ENCODE peak calls at places on chromosomes 4 and X, in ten cellular contexts. S is PC-3; L is neural crest cell; W is GM13976; N is IMR-90; B is stomach; O is left lung; T is activated CD8-positive, alpha-beta T cell treated with anti-CD3 and anti-CD28 coated beads for 36 hours; Z is upper lobe of right lung; U is A549. X is an unnamed sample.

GRCh38 chr4:108163352-108163751 is 5.4 kb downstream of the LEF1 start:
- DNase-seq in N (no peak), Z (no peak), B (no peak), O (no peak), W (no peak), L (no peak), U (no peak), S (no peak), T (no peak), X (no peak)

GRCh38 chr4:143700060-143700419 is 435 bp downstream of the FREM3 start:
- DNase-seq in O (peak), L (no peak), B (no peak), U (no peak), Z (peak), N (no peak), S (no peak), T (peak), W (peak), X (no peak)

GRCh38 chrX:67543818-67544217 is at the start of gene AR:
- DNase-seq in U (peak), T (no peak), N (peak), S (no peak), O (peak), Z (peak), B (peak), L (peak), W (no peak), X (peak)

GRCh38 chr4:149120331-149121014 is 678.3 kb upstream of the NR3C2 start:
- DNase-seq in T (no peak), N (peak), L (no peak), O (no peak), Z (no peak), U (no peak), B (no peak), W (no peak), S (no peak), X (no peak)

GRCh38 chr4:173707658-173708415 is 177.8 kb upstream of the HAND2 start:
- DNase-seq in O (no peak), T (no peak), B (no peak), S (no peak), Z (no peak), W (no peak), N (no peak), L (no peak), U (no peak), X (no peak)

GRCh38 chr4:131764730-131765129 is 1384.4 kb upstream of the PCDH10 start:
- DNase-seq in U (no peak), T (no peak), N (no peak), O (peak), W (peak), B (no peak), S (no peak), Z (no peak), L (no peak), X (peak)

GRCh38 chrX:9650091-9650490 is 115.6 kb downstream of the GPR143 start:
- DNase-seq in T (no peak), Z (no peak), L (no peak), W (no peak), S (no peak), N (no peak), O (no peak), U (no peak), B (no peak), X (no peak)

GRCh38 chr4:19213388-19213787 is 1038.3 kb upstream of the SLIT2 start:
- DNase-seq in B (no peak), L (no peak), S (no peak), T (no peak), N (peak), W (no peak), O (no peak), U (no peak), Z (no peak), X (no peak)

GRCh38 chr4:105674011-105674410 is 34.5 kb downstream of the INTS12 start:
- DNase-seq in B (no peak), T (no peak), L (no peak), N (no peak), O (no peak), Z (no peak), W (no peak), U (no peak), S (peak), X (no peak)

GRCh38 chrX:103442536-103442901 is 66.2 kb downstream of the BEX3 start:
- DNase-seq in W (no peak), B (no peak), S (no peak), L (no peak), Z (no peak), U (no peak), O (no peak), N (peak), T (no peak), X (no peak)

GRCh38 chr4:38529189-38530115 is 134.5 kb upstream of the KLF3 start:
- DNase-seq in S (peak), N (no peak), Z (peak), U (no peak), W (peak), B (peak), T (peak), L (no peak), O (no peak), X (no peak)

GRCh38 chr4:123838426-123838825 is 441.8 kb downstream of the SPRY1 start:
- DNase-seq in S (peak), N (no peak), U (no peak), O (no peak), W (no peak), L (no peak), Z (no peak), T (no peak), B (no peak), X (no peak)

GRCh38 chr4:54384563-54384962 is 155.5 kb downstream of the PDGFRA start:
- DNase-seq in U (no peak), B (peak), W (no peak), L (no peak), S (peak), T (peak), N (peak), O (no peak), Z (no peak), X (no peak)

GRCh38 chrX:37998586-37999267 is 7.6 kb upstream of the SYTL5 start:
- DNase-seq in B (no peak), W (no peak), U (peak), T (no peak), Z (no peak), O (no peak), S (peak), L (no peak), N (peak), X (no peak)

GRCh38 chr4:69549651-69550050 is 53.9 kb upstream of the UGT2B4 start:
- DNase-seq in N (no peak), L (no peak), S (no peak), O (no peak), B (no peak), U (no peak), Z (no peak), T (no peak), W (no peak), X (no peak)

GRCh38 chr4:98929341-98930267 is 671 bp upstream of the EIF4E start:
- DNase-seq in W (peak), L (no peak), S (peak), Z (peak), O (peak), B (peak), U (peak), N (peak), T (peak), X (no peak)

GRCh38 chr4:142278171-142278570 is 567.9 kb downstream of the INPP4B start:
- DNase-seq in Z (no peak), S (no peak), B (no peak), O (no peak), N (peak), T (no peak), L (no peak), W (no peak), U (no peak), X (no peak)

GRCh38 chr4:168028568-168028967 is 63.8 kb upstream of the ANXA10 start:
- DNase-seq in Z (no peak), O (no peak), L (no peak), N (peak), T (no peak), U (peak), W (no peak), S (peak), B (peak), X (no peak)

GRCh38 chrX:10755477-10756334 is 135.3 kb upstream of the MID1 start:
- DNase-seq in N (peak), L (no peak), S (no peak), B (no peak), Z (no peak), U (peak), W (no peak), O (no peak), T (no peak), X (no peak)

GRCh38 chr4:24015782-24016181 is 125.9 kb upstream of the PPARGC1A start:
- DNase-seq in S (no peak), W (no peak), U (no peak), O (no peak), N (no peak), T (no peak), B (no peak), Z (no peak), L (no peak), X (no peak)

GRCh38 chr4:10532155-10532554 is 74.9 kb upstream of the ZNF518B start:
- DNase-seq in O (no peak), B (no peak), W (no peak), S (no peak), N (no peak), Z (no peak), T (no peak), U (no peak), L (no peak), X (no peak)

GRCh38 chr4:113575391-113575790 is 186.1 kb downstream of the CAMK2D start:
- DNase-seq in T (no peak), O (no peak), S (no peak), L (no peak), W (no peak), B (no peak), N (peak), U (no peak), Z (no peak), X (no peak)

GRCh38 chr4:160233141-160233540 is 1130.3 kb downstream of the RAPGEF2 start:
- DNase-seq in Z (no peak), T (no peak), N (no peak), U (no peak), O (no peak), B (no peak), L (no peak), W (no peak), S (no peak), X (no peak)

GRCh38 chrX:97131886-97132285 is 248.2 kb downstream of the RPA4 start:
- DNase-seq in U (no peak), W (no peak), O (no peak), L (no peak), N (no peak), B (no peak), Z (no peak), S (no peak), T (no peak), X (no peak)

GRCh38 chr4:21948347-21949072 is at the start of gene KCNIP4:
- DNase-seq in L (peak), W (no peak), B (no peak), S (no peak), T (peak), U (no peak), O (peak), N (no peak), Z (peak), X (no peak)

GRCh38 chr4:24973471-24974251 is 57.1 kb downstream of the LGI2 start:
- DNase-seq in B (peak), U (peak), N (peak), W (no peak), L (no peak), O (peak), S (peak), Z (peak), T (no peak), X (no peak)

GRCh38 chr4:67886281-67886680 is 2.5 kb upstream of the TMPRSS11D start:
- DNase-seq in W (no peak), U (no peak), B (no peak), O (no peak), Z (no peak), S (peak), L (no peak), T (no peak), N (peak), X (no peak)

GRCh38 chr4:2867758-2868491 is 24.3 kb downstream of the ADD1 start:
- DNase-seq in Z (no peak), B (no peak), W (no peak), S (no peak), L (no peak), N (peak), O (no peak), U (no peak), T (no peak), X (no peak)

GRCh38 chrX:5681159-5681558 is 547.5 kb downstream of the NLGN4X start:
- DNase-seq in O (no peak), L (no peak), N (no peak), B (no peak), W (no peak), U (no peak), Z (no peak), T (no peak), S (peak), X (no peak)
- TF ChIP-seq CTCF in O (no peak), L (peak), N (no peak), B (no peak), W (peak), U (no peak), Z (no peak), T (no peak), S (no peak), X (peak)

DNA sequence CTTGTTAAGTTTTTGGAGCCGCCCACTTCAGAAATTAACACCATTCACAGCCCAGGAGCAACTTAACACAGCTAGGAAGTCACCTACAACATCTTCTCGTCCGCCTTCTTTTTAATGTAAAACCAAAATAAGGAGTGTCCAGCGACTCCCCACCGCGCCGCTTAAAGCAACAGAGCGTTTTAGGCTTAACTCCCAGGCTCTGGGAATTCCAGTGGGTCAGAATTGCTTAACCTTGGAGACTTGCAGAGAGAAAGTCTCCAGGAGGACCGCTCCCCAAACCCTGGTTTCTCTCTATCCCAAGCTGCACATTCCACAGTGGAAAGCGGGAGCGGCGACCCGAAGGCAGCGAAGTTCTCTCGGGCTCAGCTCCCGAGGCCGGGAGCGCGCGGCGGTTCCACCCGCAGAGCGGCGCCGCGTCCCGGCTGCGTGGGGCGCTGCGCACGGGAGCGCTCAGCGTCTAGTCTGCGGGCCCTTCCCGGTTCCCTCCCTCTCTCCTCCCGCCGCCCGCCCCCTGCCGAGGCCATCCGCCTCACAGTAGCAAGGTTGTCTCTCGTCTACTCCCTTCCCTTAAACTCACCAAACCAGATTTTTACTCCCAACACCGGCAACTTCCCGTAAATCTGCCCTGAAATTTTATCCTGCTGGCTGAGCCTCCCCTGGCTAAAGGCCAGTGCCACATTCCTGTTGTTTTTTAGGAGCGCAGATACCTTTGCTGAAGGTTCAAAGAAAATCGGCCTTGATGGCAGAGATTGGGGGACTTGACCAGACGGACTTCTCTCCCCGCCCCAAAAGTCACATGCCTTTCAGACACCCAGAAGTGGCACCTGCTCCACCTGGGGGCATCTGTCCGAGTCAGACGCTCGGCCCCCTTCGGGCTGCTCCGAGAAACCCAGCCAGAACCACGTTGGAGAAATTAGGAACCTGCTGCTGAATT is at the start of gene RBM47:
- DNase-seq in Z (peak), N (peak), B (peak), L (peak), T (peak), O (peak), W (peak), S (peak), U (no peak), X (no peak)
- TF ChIP-seq CTCF in Z (peak), N (peak), B (no peak), L (peak), T (no peak), O (no peak), W (no peak), S (no peak), U (peak), X (peak)

GRCh38 chrX:18931972-18932371 is 51.9 kb downstream of the PHKA2 start:
- DNase-seq in B (no peak), Z (no peak), S (peak), N (peak), T (peak), W (peak), U (peak), O (no peak), L (no peak), X (no peak)
- TF ChIP-seq CTCF in B (no peak), Z (peak), S (peak), N (peak), T (no peak), W (peak), U (peak), O (no peak), L (peak), X (peak)

GRCh38 chr4:112189754-112190153 is 41.8 kb upstream of the AP1AR start:
- DNase-seq in T (no peak), W (no peak), Z (no peak), L (no peak), N (peak), S (peak), O (no peak), U (no peak), B (no peak), X (no peak)
- TF ChIP-seq CTCF in T (no peak), W (no peak), Z (no peak), L (peak), N (peak), S (peak), O (no peak), U (peak), B (no peak), X (peak)

DNA sequence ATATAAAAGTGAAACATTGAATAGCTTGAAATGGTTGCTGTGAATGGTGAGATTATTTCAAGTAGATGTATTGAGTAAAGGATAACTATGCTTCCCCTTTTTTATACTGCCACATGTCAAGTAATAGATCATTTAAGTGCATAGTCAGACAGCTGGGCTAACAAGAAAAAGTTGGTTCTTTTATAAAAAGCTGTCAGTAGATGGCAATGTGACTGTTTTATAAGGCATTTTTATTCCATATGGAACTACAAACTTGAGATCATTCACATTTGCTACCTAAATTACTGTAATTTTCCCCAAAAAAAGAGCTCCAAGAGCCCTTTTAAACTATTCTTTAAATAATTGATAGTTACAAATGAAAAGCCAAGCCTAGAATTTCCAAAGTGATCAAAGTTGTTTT is 831.0 kb downstream of the C4orf33 start:
- DNase-seq in S (peak), U (no peak), N (no peak), B (no peak), O (no peak), W (no peak), T (no peak), Z (no peak), L (no peak), X (no peak)
- TF ChIP-seq CTCF in S (peak), U (peak), N (no peak), B (no peak), O (no peak), W (no peak), T (no peak), Z (no peak), L (peak), X (peak)